ENCODE peak calls at places on chromosomes 12 and 14, in six cellular contexts. U is thyroid gland, I is stomach, N is A549, K is body of pancreas, E is GM12878. F is an unnamed sample.

GRCh38 chr14:95067526-95067925 is 89.8 kb downstream of the DICER1 start:
- DNase-seq in U (no peak), I (no peak), E (no peak), N (no peak), K (no peak), F (no peak)

GRCh38 chr14:78710963-78711362 is 540.8 kb downstream of the NRXN3 start:
- DNase-seq in K (no peak), E (no peak), N (no peak), U (peak), I (no peak), F (no peak)

GRCh38 chr14:102319351-102320032 is at the start of gene ZNF839:
- DNase-seq in K (peak), U (peak), N (peak), I (peak), E (no peak), F (peak)

GRCh38 chr14:71076472-71076871 is 169.2 kb downstream of the PCNX1 start:
- DNase-seq in K (no peak), E (no peak), U (no peak), I (no peak), N (no peak), F (no peak)

GRCh38 chr14:46147486-46147885 is 504.1 kb downstream of the RPL10L start:
- DNase-seq in E (no peak), U (no peak), I (no peak), N (no peak), K (no peak), F (no peak)

GRCh38 chr12:10701226-10701681 is 21.9 kb downstream of the YBX3 start:
- DNase-seq in E (no peak), U (no peak), I (no peak), N (no peak), K (no peak), F (no peak)

GRCh38 chr12:34400423-34400881 is 378.2 kb downstream of the ALG10 start:
- DNase-seq in I (peak), K (no peak), N (no peak), E (no peak), U (no peak), F (no peak)

GRCh38 chr14:60254176-60254575 is 5.2 kb downstream of the PPM1A start:
- DNase-seq in U (no peak), K (peak), E (no peak), N (no peak), I (no peak), F (no peak)

GRCh38 chr14:71803539-71804260 is 128.5 kb upstream of the RGS6 start:
- DNase-seq in E (no peak), U (no peak), N (peak), I (no peak), K (no peak), F (no peak)

GRCh38 chr12:109393437-109394345 is 46.0 kb downstream of the MYO1H start:
- DNase-seq in N (peak), U (peak), E (no peak), K (peak), I (peak), F (no peak)

GRCh38 chr12:4112290-4112689 is 161.3 kb upstream of the CCND2 start:
- DNase-seq in N (no peak), I (no peak), U (no peak), K (no peak), E (peak), F (no peak)

GRCh38 chr12:6757028-6757689 is 4.2 kb upstream of the MLF2 start:
- DNase-seq in I (no peak), K (no peak), U (no peak), N (no peak), E (no peak), F (no peak)

GRCh38 chr12:10740182-10740581 is 17.1 kb upstream of the YBX3 start:
- DNase-seq in U (no peak), K (no peak), N (peak), I (no peak), E (no peak), F (no peak)

GRCh38 chr12:25648460-25648859 is 95.4 kb upstream of the LMNTD1 start:
- DNase-seq in I (no peak), N (peak), U (peak), K (peak), E (no peak), F (no peak)

GRCh38 chr14:88322505-88323085 is 474 bp downstream of the KCNK10 start:
- DNase-seq in K (no peak), E (no peak), I (no peak), N (no peak), U (no peak), F (no peak)

GRCh38 chr12:56079729-56080555 is at the start of gene ERBB3:
- DNase-seq in I (peak), N (peak), E (no peak), U (peak), K (peak), F (peak)

GRCh38 chr12:85823436-85824179 is 12.6 kb downstream of the RASSF9 start:
- DNase-seq in K (no peak), N (no peak), E (no peak), I (no peak), U (no peak), F (no peak)

GRCh38 chr12:80936642-80937390 is 918 bp downstream of the LIN7A start:
- DNase-seq in I (peak), N (peak), E (no peak), U (peak), K (peak), F (no peak)

GRCh38 chr12:103493199-103493598 is 2.6 kb downstream of the C12orf42 start:
- DNase-seq in E (no peak), U (no peak), I (no peak), N (no peak), K (no peak), F (no peak)

GRCh38 chr12:3207858-3208257 is 130.7 kb downstream of the TSPAN9 start:
- DNase-seq in E (no peak), K (no peak), N (peak), I (no peak), U (no peak), F (no peak)

GRCh38 chr12:54475542-54475941 is 2.1 kb upstream of the GTSF1 start:
- DNase-seq in K (no peak), E (no peak), N (no peak), U (no peak), I (no peak), F (no peak)

GRCh38 chr12:124607681-124608425 is 40.4 kb upstream of the NCOR2 start:
- DNase-seq in K (no peak), U (no peak), I (no peak), N (no peak), E (no peak), F (no peak)

GRCh38 chr12:22037952-22038351 is 8.1 kb upstream of the CMAS start:
- DNase-seq in N (no peak), U (no peak), I (no peak), K (no peak), E (no peak), F (no peak)

GRCh38 chr14:50410016-50410530 is 13.4 kb upstream of the CDKL1 start:
- DNase-seq in E (no peak), U (no peak), N (no peak), K (no peak), I (no peak), F (no peak)

GRCh38 chr12:40689576-40689975 is 2.7 kb upstream of the CNTN1 start:
- DNase-seq in N (no peak), U (no peak), E (no peak), I (no peak), K (no peak), F (no peak)

GRCh38 chr14:71220462-71220861 is 313.2 kb downstream of the PCNX1 start:
- DNase-seq in K (no peak), N (no peak), E (no peak), I (no peak), U (no peak), F (no peak)

GRCh38 chr14:75522224-75522764 is at the start of gene BATF:
- DNase-seq in U (peak), I (peak), K (no peak), N (no peak), E (no peak), F (peak)

DNA sequence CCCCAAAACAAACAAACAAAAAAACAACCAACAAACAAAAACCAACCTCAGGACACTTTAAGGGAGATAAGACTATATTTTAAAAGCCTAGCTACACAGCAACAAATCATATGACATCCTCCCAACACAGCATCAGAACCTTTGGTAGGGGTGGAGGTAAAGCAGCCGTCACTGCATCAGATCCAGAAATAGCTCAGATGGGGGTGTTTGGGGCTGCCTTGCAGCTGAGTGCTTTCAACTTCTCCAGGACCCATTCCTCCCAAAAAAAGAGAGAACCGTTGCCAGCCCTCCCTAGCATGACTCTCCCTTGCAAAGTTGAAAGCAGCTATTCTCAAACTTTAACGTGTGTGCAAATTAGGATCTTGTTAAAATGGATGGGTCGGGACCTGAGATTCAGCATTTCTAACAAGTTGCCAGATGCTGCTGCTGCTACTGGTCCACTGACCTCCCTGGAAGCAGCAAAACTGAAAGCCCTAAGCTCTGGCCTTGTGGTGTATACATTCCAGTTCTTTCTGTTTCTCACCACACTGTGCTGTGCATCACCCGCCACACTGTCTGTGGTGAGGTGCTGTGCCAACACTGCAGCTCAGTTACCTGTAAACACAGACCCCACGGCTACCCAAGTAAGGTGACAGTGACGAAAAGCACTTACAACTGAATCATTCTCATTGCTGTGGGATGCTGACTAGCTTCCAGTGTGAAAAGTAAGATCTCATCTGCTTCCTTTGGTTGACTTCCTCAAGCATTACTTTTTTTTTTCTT is 54.0 kb downstream of the SLC38A1 start:
- DNase-seq in U (peak), I (peak), E (peak), N (no peak), K (peak), F (no peak)
- TF ChIP-seq POLR2A in U (no peak), I (no peak), E (no peak), N (no peak), K (no peak), F (no peak)

DNA sequence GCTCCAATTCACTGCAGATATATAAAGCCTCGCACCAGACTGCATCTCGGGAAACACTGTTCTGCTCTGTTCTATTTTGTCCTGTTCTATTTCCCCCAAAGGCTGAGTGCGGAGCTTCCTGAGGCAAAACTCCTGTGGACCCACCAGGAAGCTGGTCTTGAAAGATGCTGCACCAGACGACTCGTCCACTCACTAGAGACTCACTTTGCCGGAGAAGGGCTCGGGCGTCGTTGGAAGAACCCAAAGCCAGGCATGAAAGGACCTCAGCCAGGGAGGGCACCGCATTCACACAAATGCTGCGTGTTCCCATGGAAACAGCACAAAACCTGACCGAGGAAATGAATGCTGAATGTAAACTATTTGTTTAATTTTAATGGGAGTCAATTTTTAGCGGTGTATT is 331.1 kb upstream of the SFSWAP start:
- DNase-seq in I (no peak), N (no peak), U (no peak), E (no peak), K (no peak), F (no peak)
- H3K27ac ChIP-seq in I (no peak), N (no peak), U (no peak), E (no peak), K (no peak), F (no peak)

DNA sequence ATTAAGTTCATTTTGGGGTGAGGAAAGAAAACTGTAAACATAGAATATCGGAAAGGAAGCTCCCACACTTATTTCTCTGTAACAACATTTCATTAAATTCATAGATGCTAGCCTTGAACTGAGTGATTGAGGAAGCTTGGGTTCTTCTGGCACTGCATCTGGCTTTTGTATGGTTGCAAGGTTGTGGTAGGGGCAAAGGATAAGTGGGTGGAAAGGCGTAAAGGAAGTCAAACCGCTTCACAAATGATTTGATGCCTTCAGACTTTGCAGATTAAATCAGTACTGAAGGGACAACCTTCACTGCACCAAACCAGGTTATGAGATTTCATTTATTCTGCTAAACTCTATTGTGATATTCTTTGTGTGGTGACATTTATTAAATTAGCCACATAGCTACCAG is 28.1 kb upstream of the PAX9 start:
- DNase-seq in N (no peak), K (no peak), E (no peak), I (no peak), U (no peak), F (no peak)
- TF ChIP-seq CTCF in N (no peak), K (no peak), E (no peak), I (no peak), U (no peak), F (no peak)

DNA sequence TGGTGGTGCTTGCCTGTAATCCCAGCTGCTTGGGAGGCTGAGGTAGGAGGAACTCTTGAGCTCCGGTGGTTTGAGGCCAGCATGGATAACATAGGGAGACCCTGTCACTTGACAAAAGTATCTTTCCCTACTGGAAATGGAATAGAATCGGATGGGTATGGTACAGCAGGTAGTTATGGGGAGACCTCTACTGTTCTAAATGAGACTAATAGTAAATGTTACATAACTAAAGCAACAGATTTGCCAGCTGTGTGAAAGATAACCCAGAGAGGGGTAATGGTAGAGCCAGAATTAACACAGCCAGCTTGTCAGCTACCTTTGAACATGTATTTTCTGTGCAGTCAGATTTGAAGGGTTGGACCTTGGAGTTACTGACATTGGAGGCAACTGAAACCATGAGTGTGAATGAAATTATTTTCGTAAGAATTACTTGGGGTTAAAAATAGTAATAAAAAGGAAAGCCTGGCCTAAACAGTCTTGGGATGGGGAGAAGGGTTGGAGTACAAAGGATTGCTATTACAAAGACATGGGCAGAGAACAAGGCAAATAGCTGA is 21.7 kb upstream of the NUP107 start:
- DNase-seq in N (peak), E (no peak), U (no peak), I (no peak), K (no peak), F (no peak)
- TF ChIP-seq POLR2A in N (no peak), E (no peak), U (no peak), I (no peak), K (no peak), F (no peak)

DNA sequence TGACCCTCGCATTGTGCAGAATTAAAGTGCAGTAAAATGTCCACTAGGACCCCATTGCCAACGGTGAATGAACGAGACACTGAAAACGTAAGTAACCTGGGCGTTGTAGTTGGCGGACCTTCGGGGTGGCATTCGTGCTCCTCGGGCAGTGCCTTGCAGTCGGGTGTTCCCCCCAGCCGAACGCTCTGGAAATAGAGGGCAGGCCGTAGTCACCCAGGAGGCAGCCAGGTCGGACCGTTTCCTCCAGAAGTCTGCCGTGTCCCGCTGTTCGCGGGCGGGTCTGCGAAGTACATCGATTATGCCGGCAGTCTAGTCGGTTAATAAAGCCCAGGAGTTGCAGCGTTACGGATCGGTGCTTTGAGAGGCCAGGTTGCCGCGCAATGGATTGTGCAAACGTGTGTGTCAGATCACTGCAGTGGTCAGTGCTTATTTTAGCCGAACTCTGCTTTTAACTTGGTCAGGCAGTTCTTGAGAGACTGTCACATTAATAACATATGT is 828 bp downstream of the MARK3 start:
- DNase-seq in I (peak), K (peak), N (no peak), U (peak), E (no peak), F (peak)
- H3K27ac ChIP-seq in I (peak), K (peak), N (peak), U (peak), E (peak), F (peak)

GRCh38 chr14:104031384-104031783 is 54.1 kb upstream of the ASPG start:
- DNase-seq in N (no peak), U (peak), I (no peak), E (no peak), K (peak), F (no peak)

GRCh38 chr14:104026024-104026423 is 59.5 kb upstream of the ASPG start:
- DNase-seq in K (no peak), I (no peak), N (no peak), E (no peak), U (no peak), F (no peak)

GRCh38 chr14:104035300-104035699 is 50.2 kb upstream of the ASPG start:
- DNase-seq in U (peak), N (no peak), E (no peak), K (no peak), I (no peak), F (no peak)

GRCh38 chr14:104036250-104036649 is 49.2 kb upstream of the ASPG start:
- DNase-seq in I (no peak), N (no peak), U (no peak), E (no peak), K (no peak), F (no peak)

DNA sequence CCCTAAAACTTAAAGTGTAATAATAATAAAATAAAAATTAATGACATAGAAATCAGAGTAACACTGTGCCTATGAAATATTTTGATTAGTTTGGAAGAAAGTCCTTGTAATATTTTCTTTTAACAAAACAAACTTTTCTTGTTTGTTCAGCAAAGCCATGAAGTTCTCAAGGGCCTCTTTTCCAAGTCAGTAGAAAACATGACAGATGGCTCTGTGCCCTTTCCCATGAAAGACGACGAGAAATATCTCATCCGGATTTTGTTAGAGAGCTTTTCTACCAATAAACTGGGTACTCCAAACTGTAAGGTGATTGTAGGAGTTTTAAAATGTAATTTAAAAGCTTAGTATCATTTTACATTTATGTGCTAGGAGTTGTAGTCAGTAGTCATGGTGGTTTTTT is 54.5 kb upstream of the ASPG start:
- DNase-seq in N (no peak), I (no peak), U (peak), E (no peak), K (no peak), F (no peak)
- TF ChIP-seq CTCF in N (no peak), I (no peak), U (no peak), E (no peak), K (no peak), F (no peak)

DNA sequence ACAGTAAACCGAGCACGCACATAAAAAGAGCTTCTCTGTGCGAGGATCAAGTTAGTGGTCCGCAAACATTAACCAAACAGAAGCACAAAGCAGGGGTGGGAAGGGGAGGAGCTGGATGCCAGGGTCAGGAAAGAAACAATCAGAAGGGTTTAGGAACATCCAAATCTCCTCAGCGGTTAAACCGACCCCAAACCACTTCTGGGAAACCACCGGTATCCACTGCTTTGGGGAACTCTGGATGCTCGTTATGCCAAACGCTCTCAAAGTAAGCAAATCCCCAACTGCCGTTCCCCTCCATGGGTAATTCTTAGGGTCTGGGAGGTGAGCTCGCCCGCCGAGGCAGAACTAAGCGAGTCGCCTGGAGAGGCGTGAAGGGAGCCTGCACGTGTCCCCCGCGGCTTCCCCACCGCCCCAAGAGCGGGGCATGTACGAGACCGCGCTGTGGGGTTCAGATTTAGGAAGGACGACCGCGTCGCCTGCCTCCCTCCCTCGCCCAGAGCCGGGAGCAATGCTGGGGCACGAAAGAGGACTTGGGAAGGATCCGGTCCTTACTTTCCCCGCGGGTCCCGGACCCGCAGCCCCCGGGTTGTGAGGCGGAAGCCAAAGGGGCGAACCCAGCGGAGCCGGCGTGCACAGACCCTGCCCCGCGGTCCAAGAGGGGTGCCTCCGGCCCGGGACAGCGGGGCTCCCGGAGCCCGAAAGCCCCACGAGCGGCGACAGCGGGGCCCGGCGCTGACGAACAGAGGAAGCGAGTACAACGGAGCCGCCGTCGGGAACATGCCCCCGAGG is 710 bp downstream of the SBNO1 start:
- DNase-seq in E (no peak), I (peak), N (peak), U (no peak), K (peak), F (no peak)
- TF ChIP-seq POLR2A in E (no peak), I (no peak), N (no peak), U (no peak), K (no peak), F (no peak)

GRCh38 chr12:112107306-112107705 is 1.3 kb downstream of the NAA25 start:
- DNase-seq in N (no peak), U (no peak), I (no peak), E (no peak), K (no peak), F (no peak)
- H3K27ac ChIP-seq in N (peak), U (no peak), I (no peak), E (peak), K (no peak), F (no peak)